ENCODE peak calls at places on chromosomes 12 and 14, in four cellular contexts. One of them, this sample, is unnamed.

GRCh38 chr12:25052191-25053020 is 103.5 kb upstream of the BCAT1 start:
- DNase-seq in HEK293T: no peak
- DNase-seq in K562: peak
- DNase-seq in GM12878: peak
- DNase-seq in this sample: peak

GRCh38 chr12:124392271-124392990 is 97.5 kb downstream of the RFLNA start:
- DNase-seq in HEK293T: peak
- DNase-seq in K562: no peak
- DNase-seq in GM12878: no peak
- DNase-seq in this sample: no peak

GRCh38 chr14:64788706-64789105 is 84.5 kb downstream of the PLEKHG3 start:
- DNase-seq in HEK293T: no peak
- DNase-seq in K562: peak
- DNase-seq in GM12878: no peak
- DNase-seq in this sample: no peak

GRCh38 chr12:13039557-13039956 is 4.6 kb upstream of the FAM234B start:
- DNase-seq in HEK293T: no peak
- DNase-seq in K562: no peak
- DNase-seq in GM12878: no peak
- DNase-seq in this sample: no peak

GRCh38 chr12:32918890-32919791 is 22.6 kb upstream of the PKP2 start:
- DNase-seq in HEK293T: peak
- DNase-seq in K562: peak
- DNase-seq in GM12878: no peak
- DNase-seq in this sample: peak

GRCh38 chr12:94207467-94208432 is 59.4 kb downstream of the PLXNC1 start:
- DNase-seq in HEK293T: no peak
- DNase-seq in K562: peak
- DNase-seq in GM12878: peak
- DNase-seq in this sample: no peak

GRCh38 chr12:108019862-108020261 is 109.2 kb upstream of the WSCD2 start:
- DNase-seq in HEK293T: no peak
- DNase-seq in K562: no peak
- DNase-seq in GM12878: no peak
- DNase-seq in this sample: no peak

GRCh38 chr14:105853907-105854599 is 327.7 kb downstream of the TMEM121 start:
- DNase-seq in HEK293T: no peak
- DNase-seq in K562: no peak
- DNase-seq in GM12878: no peak
- DNase-seq in this sample: no peak

GRCh38 chr14:49621114-49621881 is 699 bp downstream of the MGAT2 start:
- DNase-seq in HEK293T: peak
- DNase-seq in K562: peak
- DNase-seq in GM12878: no peak
- DNase-seq in this sample: no peak

GRCh38 chr12:94694732-94695131 is 44.4 kb upstream of the TMCC3 start:
- DNase-seq in HEK293T: no peak
- DNase-seq in K562: no peak
- DNase-seq in GM12878: no peak
- DNase-seq in this sample: no peak

GRCh38 chr12:15563683-15564082 is 225.5 kb downstream of the EPS8 start:
- DNase-seq in HEK293T: no peak
- DNase-seq in K562: no peak
- DNase-seq in GM12878: no peak
- DNase-seq in this sample: no peak

GRCh38 chr14:20110438-20110837 is at the start of gene OR4K17:
- DNase-seq in HEK293T: no peak
- DNase-seq in K562: no peak
- DNase-seq in GM12878: no peak
- DNase-seq in this sample: no peak

GRCh38 chr14:20116748-20117147 is 6.2 kb downstream of the OR4K17 start:
- DNase-seq in HEK293T: no peak
- DNase-seq in K562: peak
- DNase-seq in GM12878: no peak
- DNase-seq in this sample: no peak

GRCh38 chr14:20112321-20112720 is 1.8 kb downstream of the OR4K17 start:
- DNase-seq in HEK293T: no peak
- DNase-seq in K562: no peak
- DNase-seq in GM12878: no peak
- DNase-seq in this sample: no peak
- TF ChIP-seq TARDBP in HEK293T: no peak
- TF ChIP-seq TARDBP in K562: no peak
- TF ChIP-seq TARDBP in GM12878: no peak
- TF ChIP-seq TARDBP in this sample: no peak

DNA sequence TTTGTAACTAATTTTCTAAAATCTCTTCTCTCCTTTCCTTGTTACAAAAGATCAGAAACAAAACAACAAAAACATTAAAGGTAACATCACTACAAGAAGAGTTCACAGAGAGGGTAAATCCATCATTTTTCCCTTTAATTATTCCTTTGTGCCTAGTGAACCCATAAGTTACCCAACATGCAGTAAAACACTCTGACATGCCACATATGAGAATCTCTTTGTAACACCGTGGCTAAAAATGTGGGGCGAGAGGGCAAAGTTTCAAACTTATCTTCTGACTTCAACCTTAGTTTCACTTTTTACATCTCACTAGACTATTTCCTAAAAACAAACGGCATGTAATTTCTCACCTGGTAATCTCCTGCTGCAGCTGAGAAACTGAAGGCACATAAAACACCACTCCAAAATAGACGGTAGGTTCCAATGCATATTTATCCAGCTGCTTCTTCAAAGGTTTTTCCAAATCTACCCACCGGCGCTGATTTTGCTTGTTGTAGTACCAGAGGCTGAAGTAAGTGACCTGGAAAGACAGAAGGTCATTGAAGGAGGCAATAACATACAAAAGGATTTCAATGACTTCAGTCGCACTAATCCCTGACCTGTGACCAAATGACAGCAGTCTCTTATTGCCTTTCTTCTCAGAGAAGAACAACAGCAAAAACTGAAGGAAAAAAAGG is 37.9 kb downstream of the PTPN21 start:
- DNase-seq in HEK293T: no peak
- DNase-seq in K562: no peak
- DNase-seq in GM12878: no peak
- DNase-seq in this sample: peak
- TF ChIP-seq TARDBP in HEK293T: no peak
- TF ChIP-seq TARDBP in K562: no peak
- TF ChIP-seq TARDBP in GM12878: no peak
- TF ChIP-seq TARDBP in this sample: no peak

GRCh38 chr12:51926718-51927117 is 19.4 kb downstream of the ACVRL1 start:
- DNase-seq in HEK293T: peak
- DNase-seq in K562: peak
- DNase-seq in GM12878: no peak
- DNase-seq in this sample: peak
- TF ChIP-seq TARDBP in HEK293T: no peak
- TF ChIP-seq TARDBP in K562: no peak
- TF ChIP-seq TARDBP in GM12878: no peak
- TF ChIP-seq TARDBP in this sample: no peak

GRCh38 chr12:121190523-121191031 is 19.4 kb upstream of the P2RX4 start:
- DNase-seq in HEK293T: no peak
- DNase-seq in K562: no peak
- DNase-seq in GM12878: no peak
- DNase-seq in this sample: no peak
- TF ChIP-seq TARDBP in HEK293T: no peak
- TF ChIP-seq TARDBP in K562: no peak
- TF ChIP-seq TARDBP in GM12878: no peak
- TF ChIP-seq TARDBP in this sample: no peak

GRCh38 chr12:116202433-116202832 is 75.1 kb downstream of the MED13L start:
- DNase-seq in HEK293T: no peak
- DNase-seq in K562: no peak
- DNase-seq in GM12878: no peak
- DNase-seq in this sample: no peak

GRCh38 chr12:116200812-116201211 is 76.7 kb downstream of the MED13L start:
- DNase-seq in HEK293T: no peak
- DNase-seq in K562: peak
- DNase-seq in GM12878: no peak
- DNase-seq in this sample: no peak

GRCh38 chr12:116201908-116202307 is 75.6 kb downstream of the MED13L start:
- DNase-seq in HEK293T: no peak
- DNase-seq in K562: no peak
- DNase-seq in GM12878: no peak
- DNase-seq in this sample: no peak

GRCh38 chr12:116202940-116203339 is 74.6 kb downstream of the MED13L start:
- DNase-seq in HEK293T: no peak
- DNase-seq in K562: no peak
- DNase-seq in GM12878: no peak
- DNase-seq in this sample: no peak

DNA sequence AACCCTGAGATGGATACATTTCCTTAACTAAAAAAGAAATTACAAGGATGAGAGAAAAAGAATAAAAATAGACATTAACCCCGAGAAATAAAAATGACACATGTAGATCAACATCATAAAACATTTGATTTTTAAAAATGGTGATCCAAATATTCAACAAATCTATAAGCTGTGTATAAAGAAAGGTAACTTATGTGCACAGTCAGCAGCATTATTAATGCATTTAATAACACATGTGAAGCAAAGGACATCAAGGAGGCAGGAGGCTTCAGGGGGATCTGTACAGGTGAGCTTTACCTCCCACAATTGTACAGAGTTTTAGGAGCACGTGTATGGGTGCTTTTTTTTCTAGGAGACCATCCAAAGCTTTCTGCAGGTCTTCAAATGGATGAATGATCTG is 76.1 kb downstream of the MED13L start:
- DNase-seq in HEK293T: no peak
- DNase-seq in K562: no peak
- DNase-seq in GM12878: no peak
- DNase-seq in this sample: no peak
- TF ChIP-seq TARDBP in HEK293T: no peak
- TF ChIP-seq TARDBP in K562: no peak
- TF ChIP-seq TARDBP in GM12878: no peak
- TF ChIP-seq TARDBP in this sample: no peak

DNA sequence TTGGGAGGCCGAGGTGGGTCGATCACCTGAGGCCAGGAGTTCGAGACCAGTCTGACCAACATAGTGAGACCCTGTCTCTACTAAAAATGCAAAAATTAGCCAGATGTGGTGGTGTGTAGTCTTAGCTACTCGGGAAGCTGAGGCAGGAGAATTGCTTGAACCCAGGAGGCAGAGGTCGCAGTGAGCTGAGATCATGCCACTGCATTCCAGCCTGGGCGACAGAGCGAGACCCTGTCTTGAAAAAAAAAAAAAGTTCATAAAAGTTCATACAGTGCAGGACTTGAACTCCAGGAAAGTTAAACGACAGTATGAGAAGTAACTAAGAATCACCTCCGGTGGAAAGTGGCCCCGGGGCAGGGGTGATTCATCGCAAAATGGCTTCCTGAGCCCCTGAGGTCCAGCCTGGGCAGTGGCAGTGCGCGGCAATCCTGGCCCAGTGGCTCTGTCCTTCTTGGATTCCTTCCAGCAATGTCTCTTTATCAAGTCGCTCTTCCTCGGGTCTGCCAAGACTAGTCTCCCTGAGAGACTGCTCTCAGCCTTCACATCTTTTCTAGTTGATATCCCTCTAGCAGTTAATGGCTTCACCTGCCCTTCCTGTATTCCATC is 16.7 kb upstream of the MAP1LC3B2 start:
- DNase-seq in HEK293T: no peak
- DNase-seq in K562: peak
- DNase-seq in GM12878: no peak
- DNase-seq in this sample: no peak
- TF ChIP-seq TARDBP in HEK293T: no peak
- TF ChIP-seq TARDBP in K562: no peak
- TF ChIP-seq TARDBP in GM12878: no peak
- TF ChIP-seq TARDBP in this sample: no peak

GRCh38 chr14:25231006-25231405 is 181.1 kb upstream of the STXBP6 start:
- DNase-seq in HEK293T: no peak
- DNase-seq in K562: no peak
- DNase-seq in GM12878: no peak
- DNase-seq in this sample: no peak
- TF ChIP-seq TARDBP in HEK293T: no peak
- TF ChIP-seq TARDBP in K562: no peak
- TF ChIP-seq TARDBP in GM12878: no peak
- TF ChIP-seq TARDBP in this sample: no peak

This sample was measured in HepG2.